ENCODE peak calls at places on chromosomes 3 and 15, in four cellular contexts. T is A549, J is bronchial epithelial cell, H is HCT116. Y is an unnamed sample.

GRCh38 chr15:100043732-100044131 is 298.0 kb downstream of the ADAMTS17 start:
- DNase-seq in T (no peak), J (peak), H (no peak), Y (no peak)

GRCh38 chr3:76656531-76657070 is 383.3 kb upstream of the ROBO2 start:
- DNase-seq in T (no peak), J (no peak), H (no peak), Y (no peak)

GRCh38 chr3:63986147-63986546 is 37.1 kb downstream of the PSMD6 start:
- DNase-seq in T (no peak), J (no peak), H (no peak), Y (no peak)

GRCh38 chr3:195075941-195076875 is 194.8 kb downstream of the XXYLT1 start:
- DNase-seq in T (no peak), J (no peak), H (no peak), Y (no peak)

GRCh38 chr15:74867562-74868458 is 5.4 kb downstream of the SCAMP2 start:
- DNase-seq in T (no peak), J (no peak), H (no peak), Y (no peak)

GRCh38 chr3:127670761-127671522 is 1.8 kb upstream of the ABTB1 start:
- DNase-seq in T (no peak), J (no peak), H (no peak), Y (no peak)

GRCh38 chr3:109241459-109241858 is 74.9 kb downstream of the DPPA2 start:
- DNase-seq in T (no peak), J (no peak), H (no peak), Y (no peak)

GRCh38 chr3:122299872-122300460 is 25.1 kb upstream of the CSTA start:
- DNase-seq in T (peak), J (peak), H (peak), Y (no peak)

GRCh38 chr15:93454788-93455187 is 365.8 kb upstream of the RGMA start:
- DNase-seq in T (no peak), J (no peak), H (no peak), Y (no peak)

GRCh38 chr15:63372018-63372705 is 9.5 kb downstream of the CA12 start:
- DNase-seq in T (peak), J (peak), H (peak), Y (peak)

GRCh38 chr3:189458536-189458935 is 172.7 kb upstream of the TP63 start:
- DNase-seq in T (no peak), J (peak), H (no peak), Y (no peak)

GRCh38 chr15:84834227-84834955 is 17.2 kb downstream of the ALPK3 start:
- DNase-seq in T (no peak), J (no peak), H (no peak), Y (no peak)

GRCh38 chr15:85501574-85501973 is 121.2 kb downstream of the AKAP13 start:
- DNase-seq in T (no peak), J (no peak), H (no peak), Y (no peak)

GRCh38 chr3:182710557-182711157 is 82.6 kb upstream of the ATP11B start:
- DNase-seq in T (peak), J (peak), H (peak), Y (no peak)

GRCh38 chr15:63157891-63158431 is 684 bp upstream of the RPS27L start:
- DNase-seq in T (peak), J (peak), H (peak), Y (peak)

GRCh38 chr3:171548918-171549317 is 88.7 kb upstream of the TNIK start:
- DNase-seq in T (no peak), J (no peak), H (no peak), Y (no peak)

GRCh38 chr3:53478921-53479664 is 15.3 kb upstream of the CACNA1D start:
- DNase-seq in T (no peak), J (no peak), H (no peak), Y (no peak)

GRCh38 chr15:33621156-33621555 is 310.4 kb downstream of the RYR3 start:
- DNase-seq in T (no peak), J (peak), H (no peak), Y (no peak)

GRCh38 chr3:65829228-65829627 is 209.5 kb downstream of the MAGI1 start:
- DNase-seq in T (no peak), J (no peak), H (no peak), Y (no peak)

GRCh38 chr3:51692980-51693395 is 13.9 kb upstream of the GRM2 start:
- DNase-seq in T (no peak), J (no peak), H (no peak), Y (no peak)

GRCh38 chr15:53033709-53034108 is 243.6 kb upstream of the ONECUT1 start:
- DNase-seq in T (no peak), J (no peak), H (no peak), Y (no peak)

GRCh38 chr3:23697416-23697815 is 108.3 kb upstream of the UBE2E1 start:
- DNase-seq in T (no peak), J (no peak), H (no peak), Y (no peak)

GRCh38 chr15:90869601-90870353 is 1.4 kb downstream of the FURIN start:
- DNase-seq in T (no peak), J (peak), H (peak), Y (no peak)

GRCh38 chr3:126523745-126524428 is at the start of gene CHST13:
- DNase-seq in T (peak), J (peak), H (no peak), Y (no peak)

GRCh38 chr15:78345726-78346125 is 5.6 kb downstream of the CRABP1 start:
- DNase-seq in T (no peak), J (no peak), H (no peak), Y (no peak)

GRCh38 chr3:8843347-8843746 is 73.9 kb upstream of the OXTR start:
- DNase-seq in T (no peak), J (no peak), H (no peak), Y (no peak)

GRCh38 chr3:52004158-52004787 is 8.6 kb upstream of the RPL29 start:
- DNase-seq in T (no peak), J (peak), H (no peak), Y (no peak)

GRCh38 chr3:23676093-23676492 is 129.7 kb upstream of the UBE2E1 start:
- DNase-seq in T (no peak), J (peak), H (no peak), Y (no peak)

GRCh38 chr3:11567516-11568467 is 75.9 kb downstream of the VGLL4 start:
- DNase-seq in T (peak), J (peak), H (peak), Y (no peak)

GRCh38 chr3:163491714-163492113 is 1586.6 kb downstream of the SI start:
- DNase-seq in T (no peak), J (no peak), H (no peak), Y (no peak)

GRCh38 chr3:163490119-163490518 is 1588.2 kb downstream of the SI start:
- DNase-seq in T (peak), J (peak), H (peak), Y (peak)
- TF ChIP-seq CTCF in T (peak), J (peak), H (peak), Y (peak)

DNA sequence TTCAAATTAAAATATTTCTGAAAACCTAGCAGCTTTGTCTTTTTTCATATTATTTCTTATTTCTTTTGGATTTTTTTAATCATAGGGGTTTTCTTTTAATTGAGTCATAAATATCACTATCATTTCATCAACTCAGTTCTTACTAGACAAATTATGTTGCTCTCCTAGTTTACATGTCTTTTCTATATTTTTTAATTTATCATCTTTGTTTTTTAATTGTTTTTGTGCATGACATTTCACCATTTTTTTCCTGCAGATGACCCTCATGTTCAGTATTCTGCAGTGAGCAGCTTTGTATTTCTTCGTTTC is 89.9 kb downstream of the RASA2 start:
- DNase-seq in T (no peak), J (no peak), H (no peak), Y (no peak)
- TF ChIP-seq CTCF in T (no peak), J (no peak), H (no peak), Y (no peak)

GRCh38 chr3:188052229-188052965 is 101.6 kb upstream of the LPP start:
- DNase-seq in T (no peak), J (no peak), H (no peak), Y (no peak)
- TF ChIP-seq CTCF in T (no peak), J (peak), H (no peak), Y (peak)

DNA sequence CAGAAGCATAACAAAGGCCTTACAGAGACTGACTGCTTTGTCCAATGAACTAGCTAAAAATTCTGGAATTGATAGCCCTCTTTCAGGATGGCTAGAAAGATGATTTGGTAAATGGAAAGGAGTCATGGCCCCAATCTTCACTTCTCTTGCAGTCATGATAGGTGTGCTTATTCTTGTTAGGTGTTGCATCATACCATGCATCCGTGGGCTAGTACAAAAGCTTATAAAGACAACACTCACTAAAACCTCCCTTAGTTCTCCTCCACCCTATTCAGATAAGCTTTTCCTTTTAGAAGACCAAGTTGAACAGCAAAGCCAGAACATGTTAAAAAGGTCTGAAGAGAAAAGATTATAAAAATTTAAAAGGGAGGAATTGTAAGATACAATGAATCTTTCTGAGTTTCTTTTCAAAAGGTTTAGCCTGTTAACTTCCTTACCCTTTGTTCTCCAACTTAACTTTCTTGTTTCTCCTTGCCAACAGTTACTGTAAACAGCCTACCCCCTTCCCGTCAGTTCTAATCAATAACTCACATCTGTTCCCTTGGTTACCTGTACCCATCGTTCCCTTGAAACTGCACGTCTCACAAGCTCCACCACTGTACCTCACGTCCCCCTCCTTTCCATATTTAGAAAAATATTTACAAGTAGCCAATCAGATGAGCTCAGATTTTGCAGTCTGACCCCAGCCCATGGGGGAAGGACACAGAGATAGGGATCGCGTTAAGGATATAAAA is 105.8 kb downstream of the ZBBX start:
- DNase-seq in T (no peak), J (no peak), H (no peak), Y (no peak)
- TF ChIP-seq CTCF in T (no peak), J (no peak), H (no peak), Y (no peak)

DNA sequence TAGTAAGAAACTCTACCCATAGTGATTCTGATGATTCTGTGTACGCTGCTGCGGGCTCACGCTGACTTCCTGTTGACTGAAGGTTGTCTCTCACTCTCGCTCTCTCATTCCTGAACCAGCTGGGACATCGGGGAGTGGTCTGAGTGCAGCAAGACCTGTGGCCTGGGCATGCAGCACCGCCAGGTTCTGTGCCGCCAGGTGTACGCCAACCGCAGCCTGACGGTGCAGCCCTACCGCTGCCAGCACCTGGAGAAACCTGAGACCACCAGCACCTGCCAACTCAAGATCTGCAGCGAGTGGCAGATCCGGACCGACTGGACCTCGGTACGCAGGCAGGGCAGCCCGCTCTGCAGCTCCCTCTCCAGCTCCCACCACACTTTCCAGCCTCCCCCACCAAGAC is 63.6 kb upstream of the NR2E3 start:
- DNase-seq in T (no peak), J (peak), H (no peak), Y (no peak)
- TF ChIP-seq CTCF in T (no peak), J (no peak), H (no peak), Y (no peak)

DNA sequence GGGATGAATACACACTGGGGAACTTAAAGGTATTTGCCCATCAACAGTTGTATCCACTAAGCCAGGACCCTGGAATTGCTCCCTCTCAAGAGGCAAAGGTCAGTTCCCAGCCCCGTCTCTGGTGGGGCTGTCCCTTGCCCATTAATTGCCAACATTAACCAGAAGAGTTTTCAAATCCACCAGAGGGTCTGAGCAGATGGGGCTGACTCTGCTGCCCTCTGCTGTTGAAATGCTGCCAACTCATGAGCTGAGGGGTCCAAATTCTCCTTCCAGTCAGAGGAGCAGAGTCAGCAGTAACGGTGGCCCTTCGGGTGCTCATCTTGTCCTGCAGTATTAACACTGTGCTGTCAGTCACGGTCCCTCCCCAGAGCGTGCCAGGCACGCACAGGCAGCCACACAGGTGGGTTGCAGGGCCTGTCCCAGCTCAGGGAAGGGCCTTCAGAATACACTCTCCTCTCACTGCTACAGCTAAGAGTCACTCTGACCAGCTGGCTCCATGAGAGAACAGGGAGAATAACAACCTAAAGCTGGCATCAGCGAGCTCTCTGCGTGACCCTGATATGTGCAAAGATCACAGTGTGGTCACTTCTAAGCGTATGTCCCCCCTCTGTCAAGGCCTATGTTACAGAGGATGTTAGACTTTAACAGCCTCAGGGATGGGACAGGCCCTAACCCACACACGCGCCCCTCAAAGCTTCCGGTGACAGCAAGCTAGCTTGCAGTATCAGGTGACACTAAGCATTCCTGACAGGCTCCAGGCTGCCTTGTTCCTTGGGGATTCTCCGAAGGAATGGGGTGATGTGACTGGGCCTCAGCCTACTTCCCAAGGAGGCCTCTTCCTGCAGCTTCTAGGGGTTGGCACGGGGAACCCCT is 10.9 kb upstream of the SPTBN5 start:
- DNase-seq in T (peak), J (peak), H (peak), Y (no peak)
- TF ChIP-seq CTCF in T (peak), J (peak), H (peak), Y (peak)

GRCh38 chr3:69451594-69451993 is 65.7 kb upstream of the FRMD4B start:
- DNase-seq in T (no peak), J (no peak), H (no peak), Y (no peak)
- TF ChIP-seq CTCF in T (no peak), J (no peak), H (peak), Y (no peak)